ENCODE peak calls at places on chromosomes 6 and 20, in eight cellular contexts. A, B, X, K, H, V, U and Z are unnamed samples.

GRCh38 chr6:116323863-116324262 is 44.1 kb upstream of the TSPYL1 start:
- DNase-seq in U (peak), B (no peak), X (no peak), K (no peak), H (no peak), A (no peak), V (no peak), Z (no peak)

GRCh38 chr6:20186981-20187380 is 25.3 kb downstream of the MBOAT1 start:
- DNase-seq in X (no peak), U (no peak), H (no peak), K (no peak), A (no peak), B (no peak), V (no peak), Z (no peak)

GRCh38 chr6:151075943-151076555 is 163.7 kb upstream of the AKAP12 start:
- DNase-seq in V (no peak), A (no peak), X (no peak), K (no peak), H (no peak), B (no peak), U (no peak), Z (no peak)

GRCh38 chr6:112305795-112306194 is 41.3 kb upstream of the RFPL4B start:
- DNase-seq in V (no peak), A (no peak), H (no peak), K (no peak), B (peak), X (no peak), U (no peak), Z (no peak)

GRCh38 chr6:112800439-112800838 is 453.3 kb downstream of the RFPL4B start:
- DNase-seq in V (no peak), U (no peak), A (no peak), K (no peak), B (no peak), H (no peak), X (no peak), Z (no peak)

GRCh38 chr6:135922170-135922569 is 70.7 kb downstream of the PDE7B start:
- DNase-seq in A (no peak), K (peak), H (peak), X (peak), U (peak), V (no peak), B (no peak), Z (peak)

GRCh38 chr6:19837511-19838441 is 606 bp downstream of the ID4 start:
- DNase-seq in K (peak), X (no peak), U (no peak), V (peak), B (peak), H (no peak), A (peak), Z (no peak)

GRCh38 chr20:44701889-44702288 is 13.3 kb upstream of the CCN5 start:
- DNase-seq in U (peak), K (no peak), A (no peak), H (no peak), X (no peak), V (no peak), B (no peak), Z (no peak)

GRCh38 chr6:144315226-144315980 is 30.3 kb downstream of the UTRN start:
- DNase-seq in K (no peak), B (peak), V (no peak), A (no peak), H (no peak), U (no peak), X (no peak), Z (no peak)

GRCh38 chr20:57589728-57590484 is 29.0 kb downstream of the PCK1 start:
- DNase-seq in B (no peak), H (no peak), X (no peak), A (no peak), U (no peak), K (no peak), V (no peak), Z (no peak)

GRCh38 chr20:37090357-37090871 is 5.4 kb downstream of the RBL1 start:
- DNase-seq in H (no peak), K (peak), X (no peak), U (no peak), V (no peak), A (no peak), B (no peak), Z (no peak)

GRCh38 chr6:149854532-149854931 is 9.6 kb downstream of the LRP11 start:
- DNase-seq in V (no peak), H (no peak), A (no peak), X (no peak), U (no peak), K (no peak), B (peak), Z (no peak)

GRCh38 chr6:34047913-34048867 is 97.7 kb downstream of the GRM4 start:
- DNase-seq in U (no peak), X (no peak), B (no peak), A (no peak), K (no peak), V (no peak), H (no peak), Z (no peak)

GRCh38 chr20:9928955-9929354 is 90.1 kb upstream of the PAK5 start:
- DNase-seq in K (no peak), H (no peak), A (no peak), V (no peak), B (no peak), X (no peak), U (no peak), Z (no peak)

GRCh38 chr6:112691289-112691688 is 344.2 kb downstream of the RFPL4B start:
- DNase-seq in V (no peak), H (no peak), A (no peak), K (peak), U (no peak), B (no peak), X (no peak), Z (peak)

GRCh38 chr6:5634525-5634924 is 372.2 kb downstream of the NRN1 start:
- DNase-seq in A (no peak), B (no peak), H (no peak), K (peak), V (no peak), U (no peak), X (peak), Z (no peak)

GRCh38 chr20:34515484-34516037 is 661 bp upstream of the DYNLRB1 start:
- DNase-seq in H (peak), U (peak), A (peak), K (peak), V (peak), B (peak), X (no peak), Z (no peak)

GRCh38 chr6:42230320-42231034 is 12.8 kb upstream of the MRPS10 start:
- DNase-seq in V (peak), A (no peak), X (no peak), B (no peak), K (peak), U (no peak), H (no peak), Z (no peak)

GRCh38 chr6:14464049-14464448 is 346.5 kb downstream of the CD83 start:
- DNase-seq in A (no peak), B (no peak), V (no peak), K (peak), H (no peak), U (no peak), X (no peak), Z (no peak)

GRCh38 chr6:42498473-42499128 is 46.9 kb upstream of the TRERF1 start:
- DNase-seq in V (no peak), H (no peak), B (peak), U (no peak), A (peak), K (no peak), X (no peak), Z (no peak)

GRCh38 chr6:33672808-33673207 is 38.7 kb downstream of the UQCC2 start:
- DNase-seq in X (peak), U (peak), V (peak), B (peak), H (peak), K (peak), A (peak), Z (peak)

GRCh38 chr6:6002005-6002808 is 4.5 kb downstream of the NRN1 start:
- DNase-seq in X (no peak), V (no peak), B (no peak), H (no peak), A (no peak), U (no peak), K (no peak), Z (no peak)

GRCh38 chr6:163335671-163336545 is 78.6 kb upstream of the QKI start:
- DNase-seq in U (no peak), H (peak), A (peak), X (peak), V (no peak), B (peak), K (peak), Z (no peak)

GRCh38 chr6:1131285-1132079 is 180.4 kb upstream of the FOXQ1 start:
- DNase-seq in H (no peak), X (no peak), U (no peak), V (no peak), A (no peak), B (no peak), K (no peak), Z (peak)

GRCh38 chr6:158999154-158999668 is 791 bp downstream of the RSPH3 start:
- DNase-seq in X (no peak), H (no peak), B (no peak), V (no peak), K (peak), A (no peak), U (no peak), Z (no peak)

GRCh38 chr20:41321003-41321402 is 3.5 kb upstream of the ZHX3 start:
- DNase-seq in A (no peak), K (no peak), X (no peak), B (no peak), H (no peak), U (no peak), V (no peak), Z (no peak)

GRCh38 chr20:50281831-50282591 is 91.4 kb downstream of the CEBPB start:
- DNase-seq in H (no peak), X (no peak), B (no peak), K (no peak), V (peak), U (peak), A (no peak), Z (no peak)

GRCh38 chr6:115594894-115595293 is 465.8 kb downstream of the FRK start:
- DNase-seq in K (no peak), V (no peak), U (no peak), X (no peak), H (no peak), A (no peak), B (no peak), Z (no peak)

GRCh38 chr20:32830437-32830836 is 10.7 kb downstream of the MAPRE1 start:
- DNase-seq in H (peak), U (no peak), A (no peak), V (no peak), X (peak), K (peak), B (peak), Z (no peak)

GRCh38 chr6:31948753-31949413 is 3.0 kb downstream of the CFB start:
- DNase-seq in B (no peak), V (no peak), H (no peak), X (no peak), K (peak), U (no peak), A (no peak), Z (no peak)

GRCh38 chr6:164356814-164357213 is 942.3 kb downstream of the QKI start:
- DNase-seq in V (no peak), U (no peak), A (no peak), X (no peak), H (no peak), K (no peak), B (no peak), Z (no peak)

GRCh38 chr20:61758556-61759200 is 307.0 kb downstream of the TAF4 start:
- DNase-seq in X (no peak), U (no peak), B (no peak), K (no peak), H (no peak), V (no peak), A (no peak), Z (no peak)

GRCh38 chr20:61760321-61761112 is 305.2 kb downstream of the TAF4 start:
- DNase-seq in H (no peak), K (no peak), V (no peak), U (no peak), B (no peak), X (no peak), A (no peak), Z (no peak)

GRCh38 chr20:61757678-61758555 is 307.8 kb downstream of the TAF4 start:
- DNase-seq in H (no peak), X (no peak), K (peak), U (no peak), B (no peak), V (no peak), A (no peak), Z (no peak)

GRCh38 chr20:61761453-61762207 is 304.1 kb downstream of the TAF4 start:
- DNase-seq in B (no peak), V (no peak), A (no peak), K (no peak), X (no peak), U (no peak), H (no peak), Z (no peak)

DNA sequence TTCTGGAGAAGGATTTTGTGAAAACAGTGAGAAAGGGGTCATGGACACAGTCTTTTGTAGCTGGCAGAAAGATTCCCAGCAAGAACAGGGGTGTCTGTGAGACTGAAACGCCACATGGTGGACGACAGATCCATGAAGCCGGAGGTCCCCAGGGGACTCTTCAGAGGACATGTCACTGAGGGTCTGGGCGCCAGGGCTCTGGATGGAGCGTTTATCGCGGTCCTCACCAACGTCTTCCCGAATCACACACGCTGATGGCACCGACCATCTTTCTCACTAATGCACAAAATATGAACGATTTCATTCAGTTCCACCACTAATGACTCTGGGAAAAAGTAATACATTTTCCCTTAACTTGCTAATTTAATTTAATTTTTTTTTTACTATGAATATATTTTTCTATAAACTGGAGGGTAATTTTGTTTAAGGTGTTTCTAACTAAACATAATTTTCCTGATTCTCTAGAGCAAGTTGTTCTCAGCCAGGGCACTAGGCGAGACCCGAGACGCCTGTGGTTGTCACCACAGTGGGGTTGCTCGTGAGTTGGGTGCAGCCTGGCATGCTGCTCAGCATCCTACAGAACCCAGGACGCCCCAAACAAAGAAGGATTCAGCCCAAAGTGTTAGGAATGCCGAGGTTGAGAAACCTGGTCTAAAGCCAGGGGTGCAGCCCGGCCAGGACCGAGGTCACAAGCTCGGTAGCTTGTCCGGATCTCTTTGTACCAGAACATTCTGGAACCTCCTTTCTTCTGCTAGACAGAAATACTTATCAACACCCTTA is 306.2 kb downstream of the TAF4 start:
- DNase-seq in A (no peak), V (no peak), B (no peak), U (no peak), H (no peak), X (no peak), K (no peak), Z (no peak)
- H3K4me3 ChIP-seq in A (no peak), V (no peak), B (no peak), U (no peak), H (no peak), X (no peak), K (no peak), Z (no peak)

GRCh38 chr20:48275325-48275724 is 490.0 kb upstream of the SULF2 start:
- DNase-seq in B (no peak), X (no peak), U (no peak), V (no peak), K (peak), H (no peak), A (no peak), Z (no peak)
- H3K4me3 ChIP-seq in B (no peak), X (no peak), U (no peak), V (no peak), K (no peak), H (no peak), A (no peak), Z (no peak)

DNA sequence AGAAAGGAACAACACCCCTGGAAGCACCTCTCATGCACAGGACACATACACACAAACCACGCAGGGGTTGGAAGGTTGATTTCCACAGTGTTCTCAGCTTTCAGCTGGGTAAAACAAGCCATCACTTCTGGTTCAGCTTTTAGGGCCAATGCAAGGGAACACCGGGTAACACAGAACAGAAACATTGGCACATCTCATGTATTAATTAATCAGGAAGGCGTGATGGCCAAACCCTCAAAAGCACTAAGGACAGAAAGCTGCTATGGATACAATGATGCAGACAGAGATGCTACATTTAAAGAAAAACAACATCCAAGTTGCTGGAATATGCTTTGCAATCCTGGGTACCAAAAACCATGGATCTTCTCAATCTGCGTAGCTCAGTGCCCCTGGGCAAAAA is 104.3 kb upstream of the BEND6 start:
- DNase-seq in A (no peak), H (no peak), V (no peak), B (no peak), X (no peak), K (no peak), U (no peak), Z (no peak)
- H3K4me3 ChIP-seq in A (peak), H (no peak), V (no peak), B (no peak), X (peak), K (peak), U (peak), Z (peak)

DNA sequence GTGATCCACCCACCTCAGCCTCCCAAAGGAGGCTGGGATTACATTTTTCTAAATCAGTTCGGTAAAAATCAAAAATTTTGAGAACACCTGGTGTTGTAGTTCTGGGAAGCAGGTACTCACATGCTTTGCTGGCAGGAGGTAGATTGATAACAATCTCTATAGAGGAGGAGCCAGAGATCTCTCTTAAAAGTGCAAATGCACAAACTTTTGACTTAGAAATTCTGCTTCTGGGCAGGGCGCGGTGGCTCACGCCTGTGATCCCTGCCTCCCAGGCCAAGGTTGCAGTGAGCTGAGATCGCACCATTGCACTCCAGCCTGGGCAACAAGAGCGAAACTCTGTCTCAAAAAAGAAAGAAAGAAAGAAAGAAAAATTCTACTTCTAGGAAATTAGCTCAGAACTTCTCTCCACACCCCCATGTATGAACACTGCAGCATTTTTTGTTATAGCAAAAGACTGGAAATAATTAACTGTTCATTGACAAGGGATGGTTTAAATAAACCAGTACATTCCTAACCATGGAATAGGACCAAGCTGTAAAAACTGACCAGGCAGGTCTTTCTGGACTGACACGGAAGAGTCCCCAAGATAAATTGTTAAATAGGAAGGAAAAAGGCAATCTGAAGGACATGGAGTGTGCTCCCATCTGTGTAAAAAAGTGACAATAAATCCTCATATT is 14.4 kb upstream of the TRIB3 start:
- DNase-seq in A (no peak), X (no peak), H (no peak), V (no peak), B (peak), K (no peak), U (no peak), Z (no peak)
- H3K4me3 ChIP-seq in A (no peak), X (no peak), H (no peak), V (no peak), B (no peak), K (no peak), U (no peak), Z (no peak)